ENCODE peak calls at places on chromosome 4, in six cellular contexts. T is IMR-90, L is PC-9, E is mammary epithelial cell, B is OCI-LY7, W is neural progenitor cell. Z is an unnamed sample.

GRCh38 chr4:110154586-110154985 is 43.8 kb downstream of the ELOVL6 start:
- DNase-seq in T (no peak), L (no peak), E (no peak), B (no peak), W (no peak), Z (no peak)

GRCh38 chr4:41203169-41203568 is 11.2 kb downstream of the APBB2 start:
- DNase-seq in T (peak; percentile 63), L (no peak), E (no peak), B (no peak), W (no peak), Z (no peak)

GRCh38 chr4:63430105-63430504 is 979.1 kb downstream of the TECRL start:
- DNase-seq in T (no peak), L (no peak), E (no peak), B (no peak), W (no peak), Z (no peak)

GRCh38 chr4:161376275-161376674 is 787.5 kb downstream of the FSTL5 start:
- DNase-seq in T (no peak), L (no peak), E (no peak), B (no peak), W (no peak), Z (no peak)

GRCh38 chr4:39526810-39527295 is 386 bp downstream of the UGDH start:
- DNase-seq in T (no peak), L (no peak), E (no peak), B (peak; percentile 41), W (peak; percentile 29), Z (peak; percentile 50)

GRCh38 chr4:79831119-79831528 is 241.9 kb downstream of the ANTXR2 start:
- DNase-seq in T (no peak), L (no peak), E (no peak), B (no peak), W (no peak), Z (no peak)

GRCh38 chr4:90597927-90598326 is 470.7 kb downstream of the CCSER1 start:
- DNase-seq in T (no peak), L (no peak), E (no peak), B (no peak), W (no peak), Z (no peak)

GRCh38 chr4:66273110-66273509 is 602.8 kb upstream of the EPHA5 start:
- DNase-seq in T (no peak), L (no peak), E (no peak), B (no peak), W (no peak), Z (no peak)

GRCh38 chr4:27929141-27929540 is 1068.5 kb downstream of the STIM2 start:
- DNase-seq in T (no peak), L (no peak), E (peak; percentile 4), B (no peak), W (no peak), Z (no peak)

GRCh38 chr4:1204286-1204827 is 32.0 kb upstream of the SPON2 start:
- DNase-seq in T (no peak), L (no peak), E (no peak), B (no peak), W (no peak), Z (peak; percentile 74)

GRCh38 chr4:138647433-138647832 is 368.1 kb upstream of the NOCT start:
- DNase-seq in T (no peak), L (no peak), E (no peak), B (no peak), W (no peak), Z (no peak)

GRCh38 chr4:175412161-175412560 is 399.9 kb downstream of the GPM6A start:
- DNase-seq in T (peak; percentile 64), L (no peak), E (peak; percentile 65), B (no peak), W (no peak), Z (no peak)

GRCh38 chr4:163694385-163694784 is 199.9 kb downstream of the TMA16 start:
- DNase-seq in T (peak; percentile 89), L (no peak), E (no peak), B (no peak), W (no peak), Z (no peak)

GRCh38 chr4:147733614-147734344 is 1.9 kb downstream of the ARHGAP10 start:
- DNase-seq in T (peak; percentile 58), L (no peak), E (peak; percentile 46), B (no peak), W (peak; percentile 26), Z (peak; percentile 53)
- H3K4me2 ChIP-seq in T (peak overlapping the region; percentile 91), L (peak overlapping the region; percentile 97), E (peak overlapping the region; percentile 77), B (no peak overlapping the region), W (peak overlapping the region; percentile 89), Z (peak overlapping the region; percentile 98)

GRCh38 chr4:151197258-151197657 is 79.7 kb upstream of the PRSS48 start:
- DNase-seq in T (no peak), L (no peak), E (no peak), B (no peak), W (no peak), Z (no peak)
- H3K4me2 ChIP-seq in T (no peak overlapping the region), L (peak overlapping the region; percentile 77), E (no peak overlapping the region), B (no peak overlapping the region), W (no peak overlapping the region), Z (peak overlapping the region; percentile 31)

DNA sequence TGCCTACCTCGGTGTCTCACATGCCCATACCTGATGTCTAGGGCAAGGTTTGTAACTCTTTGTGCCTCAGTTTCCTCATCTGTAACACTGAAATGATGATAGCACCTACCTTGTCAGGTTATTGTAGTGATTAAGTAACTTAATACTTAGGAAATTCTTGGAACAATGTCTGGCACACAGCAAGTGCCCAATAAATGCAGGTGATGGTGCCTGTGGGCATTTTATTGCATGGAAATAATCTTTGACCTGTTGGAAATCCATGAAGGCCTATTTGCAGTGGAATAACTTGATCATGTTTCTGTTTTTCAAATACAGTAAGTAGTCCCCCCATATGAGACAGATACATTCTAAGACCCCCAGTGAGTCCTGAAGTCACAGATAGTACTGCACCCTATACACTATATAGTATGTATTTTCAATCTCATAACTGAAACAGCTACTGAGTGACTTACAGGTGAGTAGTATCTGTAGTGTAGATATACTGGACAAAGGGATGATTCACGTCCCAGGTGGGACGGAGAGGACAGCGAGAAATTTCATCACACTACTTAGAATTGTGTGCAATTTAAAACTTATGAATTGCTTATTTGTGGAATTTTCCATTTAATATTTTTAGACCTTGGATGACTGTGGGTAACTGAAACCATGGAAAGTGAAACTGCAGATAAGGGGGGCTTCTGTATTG is 42.1 kb downstream of the AFF1 start:
- DNase-seq in T (no peak), L (no peak), E (peak; percentile 84), B (no peak), W (no peak), Z (no peak)
- H3K4me2 ChIP-seq in T (no peak overlapping the region), L (peak overlapping the region; percentile 62), E (peak overlapping the region; percentile 78), B (peak overlapping the region; percentile 61), W (no peak overlapping the region), Z (no peak overlapping the region)

GRCh38 chr4:108355523-108356208 is 186.9 kb upstream of the LEF1 start:
- DNase-seq in T (no peak), L (no peak), E (no peak), B (no peak), W (no peak), Z (no peak)
- H3K4me2 ChIP-seq in T (no peak overlapping the region), L (no peak overlapping the region), E (no peak overlapping the region), B (no peak overlapping the region), W (no peak overlapping the region), Z (no peak overlapping the region)

DNA sequence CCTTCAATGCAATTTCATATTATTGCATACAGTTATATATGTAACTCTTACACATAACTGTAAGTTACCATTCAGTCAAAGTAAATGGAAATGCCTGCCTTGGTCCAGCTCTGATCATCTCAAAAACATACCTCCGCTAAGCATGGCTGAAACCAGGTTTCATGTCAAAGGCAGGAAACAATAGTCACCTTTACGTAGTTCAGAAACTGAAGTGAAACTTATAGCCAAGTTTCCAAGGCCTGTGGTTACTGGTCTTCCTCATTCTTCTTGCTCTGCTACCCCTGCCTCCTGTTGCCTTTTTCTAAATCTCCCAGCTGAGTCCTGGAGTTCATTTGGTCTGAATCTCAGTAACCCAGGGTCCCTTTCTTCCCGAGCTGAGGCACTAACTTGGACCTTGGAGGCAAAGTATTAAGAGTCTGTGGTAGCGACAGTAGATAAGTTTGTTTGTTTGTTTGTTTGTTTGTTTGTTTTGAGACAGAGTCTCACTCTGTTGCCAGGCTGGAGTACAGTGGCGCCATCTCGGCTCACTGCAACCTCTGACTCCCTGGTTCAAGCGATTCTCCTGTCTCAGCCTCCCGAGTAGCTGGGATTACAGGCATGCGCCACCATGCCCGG is 30.8 kb downstream of the DAPP1 start:
- DNase-seq in T (no peak), L (no peak), E (no peak), B (peak; percentile 83), W (no peak), Z (no peak)
- H3K4me2 ChIP-seq in T (no peak overlapping the region), L (no peak overlapping the region), E (no peak overlapping the region), B (peak overlapping the region; percentile 72), W (no peak overlapping the region), Z (no peak overlapping the region)

GRCh38 chr4:170339522-170339921 is 249.8 kb upstream of the AADAT start:
- DNase-seq in T (no peak), L (no peak), E (peak; percentile 34), B (no peak), W (no peak), Z (no peak)

GRCh38 chr4:170336238-170336775 is 246.6 kb upstream of the AADAT start:
- DNase-seq in T (no peak), L (no peak), E (no peak), B (no peak), W (no peak), Z (no peak)
- H3K4me2 ChIP-seq in T (no peak overlapping the region), L (no peak overlapping the region), E (no peak overlapping the region), B (no peak overlapping the region), W (no peak overlapping the region), Z (no peak overlapping the region)

GRCh38 chr4:114599231-114600065 is 841 bp downstream of the UGT8 start:
- DNase-seq in T (no peak), L (peak; percentile 17), E (peak; percentile 6), B (peak; percentile 51), W (peak; percentile 54), Z (peak; percentile 17)
- H3K4me2 ChIP-seq in T (no peak overlapping the region), L (peak overlapping the region; percentile 75), E (peak overlapping the region; percentile 93), B (peak overlapping the region; percentile 84), W (peak overlapping the region; percentile 99), Z (peak overlapping the region; percentile 36)